ENCODE peak calls at places on chromosome 10, in five cellular contexts. L is keratinocyte, Q is neural progenitor cell, S is PC-3, N is SK-N-SH. A is an unnamed sample.

GRCh38 chr10:63700209-63700934 is 179.2 kb downstream of the REEP3 start:
- DNase-seq in L (peak; percentile 85), N (no peak), S (peak; percentile 99), Q (no peak), A (peak; percentile 61)

GRCh38 chr10:88544140-88544870 is 38.8 kb downstream of the RNLS start:
- DNase-seq in L (no peak), N (no peak), Q (no peak), S (no peak), A (no peak)

GRCh38 chr10:117367718-117368117 is 7.5 kb downstream of the PDZD8 start:
- DNase-seq in S (no peak), Q (no peak), L (no peak), N (no peak), A (no peak)

GRCh38 chr10:72030762-72031543 is 57.4 kb downstream of the SPOCK2 start:
- DNase-seq in S (no peak), N (no peak), L (no peak), Q (no peak), A (peak; percentile 41)

GRCh38 chr10:69636273-69636575 is 6.2 kb downstream of the FAM241B start:
- DNase-seq in N (no peak), S (no peak), L (no peak), Q (no peak), A (peak; percentile 65)

GRCh38 chr10:25766687-25767221 is 167.3 kb upstream of the MYO3A start:
- DNase-seq in L (no peak), N (peak; percentile 66), S (no peak), Q (peak; percentile 90), A (no peak)

GRCh38 chr10:11654659-11655058 is 43.2 kb upstream of the USP6NL start:
- DNase-seq in N (no peak), L (no peak), Q (no peak), S (no peak), A (no peak)

GRCh38 chr10:116538461-116538860 is 7.3 kb upstream of the PNLIP start:
- DNase-seq in N (no peak), Q (no peak), L (no peak), S (peak; percentile 60), A (no peak)

GRCh38 chr10:16989826-16990293 is 139.8 kb downstream of the CUBN start:
- DNase-seq in L (no peak), Q (no peak), S (no peak), N (no peak), A (no peak)

GRCh38 chr10:16915308-16915707 is 98.1 kb upstream of the RSU1 start:
- DNase-seq in Q (peak; percentile 4), S (no peak), N (no peak), L (no peak), A (no peak)

GRCh38 chr10:49662169-49662830 is 17.2 kb upstream of the C10orf53 start:
- DNase-seq in L (no peak), S (no peak), Q (no peak), N (no peak), A (no peak)

GRCh38 chr10:37754538-37755323 is 102.7 kb downstream of the ZNF248 start:
- DNase-seq in S (peak; percentile 97), L (no peak), Q (peak; percentile 45), N (peak; percentile 32), A (no peak)

GRCh38 chr10:122176232-122176865 is 94.7 kb upstream of the BTBD16 start:
- DNase-seq in S (no peak), N (no peak), Q (peak; percentile 56), L (no peak), A (no peak)

GRCh38 chr10:124875596-124875995 is 66.3 kb upstream of the ZRANB1 start:
- DNase-seq in L (no peak), N (no peak), Q (no peak), S (peak; percentile 7), A (peak; percentile 85)

GRCh38 chr10:29719281-29719675 is 84.5 kb upstream of the SVIL start:
- DNase-seq in L (no peak), N (no peak), Q (no peak), S (peak; percentile 22), A (no peak)

GRCh38 chr10:7559447-7559846 is 107.3 kb downstream of the ITIH5 start:
- DNase-seq in S (no peak), Q (no peak), N (no peak), L (no peak), A (no peak)

GRCh38 chr10:74194999-74195398 is 44.0 kb downstream of the ADK start:
- DNase-seq in S (peak; percentile 89), L (no peak), Q (no peak), N (no peak), A (no peak)

GRCh38 chr10:97332586-97333350 is 1.8 kb downstream of the FRAT2 start:
- DNase-seq in N (no peak), Q (peak; percentile 62), S (peak; percentile 75), L (no peak), A (peak; percentile 97)

GRCh38 chr10:4359003-4359402 is 467.0 kb upstream of the AKR1E2 start:
- DNase-seq in N (no peak), L (no peak), Q (peak; percentile 79), S (no peak), A (no peak)

GRCh38 chr10:70722820-70723424 is 50.6 kb downstream of the ADAMTS14 start:
- DNase-seq in Q (no peak), L (no peak), S (peak; percentile 79), N (no peak), A (peak; percentile 94)

GRCh38 chr10:86522385-86522855 is 828 bp upstream of the WAPL start:
- DNase-seq in L (no peak), S (no peak), N (no peak), Q (no peak), A (peak; percentile 35)

DNA sequence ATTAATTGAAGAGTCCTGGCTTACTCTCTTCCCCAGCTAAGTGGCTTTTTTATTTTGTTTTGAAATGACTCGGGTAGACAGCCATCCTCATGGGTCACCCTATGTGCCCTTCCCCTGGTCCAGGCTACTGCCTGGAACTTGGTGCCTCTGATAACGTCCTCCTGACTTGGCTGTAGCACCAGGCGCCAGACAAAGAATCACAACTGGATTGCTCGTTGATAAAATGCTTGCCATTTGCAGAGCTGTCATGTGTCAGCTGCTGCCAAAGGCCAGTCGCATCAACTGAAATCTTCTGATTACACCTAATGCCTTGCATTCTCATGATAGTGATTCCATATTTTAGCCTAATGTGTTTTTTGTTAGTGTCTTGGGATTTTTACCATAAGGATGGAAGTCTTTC is 27.4 kb upstream of the ABLIM1 start:
- DNase-seq in N (peak; percentile 68), S (no peak), Q (no peak), L (no peak), A (no peak)
- H3K4me2 ChIP-seq in N (peak overlapping the region; percentile 69), S (peak overlapping the region; percentile 82), Q (no peak overlapping the region), L (no peak overlapping the region), A (peak overlapping the region; percentile 60)

GRCh38 chr10:28326516-28327493 is 23.9 kb upstream of the MPP7 start:
- DNase-seq in S (no peak), Q (no peak), L (no peak), N (no peak), A (no peak)
- H3K4me2 ChIP-seq in S (no peak overlapping the region), Q (no peak overlapping the region), L (peak overlapping the region; percentile 82), N (no peak overlapping the region), A (peak overlapping the region; percentile 44)

DNA sequence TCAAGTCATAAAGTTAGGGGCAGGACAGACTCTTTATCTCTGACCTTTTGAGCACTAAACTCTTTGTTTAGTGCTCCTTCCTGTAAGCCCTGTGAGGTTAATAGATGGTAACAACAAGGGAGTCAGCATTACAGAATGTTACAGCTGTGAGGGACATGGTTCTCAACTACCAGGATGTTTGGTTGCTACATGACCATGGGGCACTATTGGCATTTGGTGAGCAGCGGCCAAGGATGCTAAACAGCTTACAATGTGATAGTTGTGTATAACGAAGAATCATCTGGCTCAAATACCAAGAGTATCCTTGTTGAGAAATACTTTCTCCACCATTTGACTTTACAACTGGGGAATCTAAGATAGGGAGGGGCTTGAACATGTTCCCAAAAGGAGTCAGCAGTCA is 35.4 kb upstream of the HPS1 start:
- DNase-seq in L (no peak), N (no peak), Q (no peak), S (no peak), A (no peak)
- H3K4me2 ChIP-seq in L (no peak overlapping the region), N (no peak overlapping the region), Q (no peak overlapping the region), S (no peak overlapping the region), A (no peak overlapping the region)

GRCh38 chr10:127832456-127832855 is 60.3 kb downstream of the CLRN3 start:
- DNase-seq in S (no peak), Q (no peak), N (no peak), L (no peak), A (no peak)
- H3K4me2 ChIP-seq in S (peak overlapping the region; percentile 16), Q (no peak overlapping the region), N (peak overlapping the region; percentile 57), L (no peak overlapping the region), A (peak overlapping the region; percentile 63)

GRCh38 chr10:109915566-109915965 is 7.7 kb downstream of the XPNPEP1 start:
- DNase-seq in N (no peak), S (no peak), L (no peak), Q (no peak), A (no peak)
- H3K4me2 ChIP-seq in N (no peak overlapping the region), S (peak overlapping the region; percentile 60), L (no peak overlapping the region), Q (no peak overlapping the region), A (no peak overlapping the region)

GRCh38 chr10:104638861-104639594 is 2.1 kb upstream of the SORCS3 start:
- DNase-seq in N (peak; percentile 86), L (no peak), Q (peak; percentile 84), S (no peak), A (no peak)
- H3K4me2 ChIP-seq in N (no peak overlapping the region), L (peak overlapping the region; percentile 27), Q (peak overlapping the region; percentile 98), S (no peak overlapping the region), A (no peak overlapping the region)

DNA sequence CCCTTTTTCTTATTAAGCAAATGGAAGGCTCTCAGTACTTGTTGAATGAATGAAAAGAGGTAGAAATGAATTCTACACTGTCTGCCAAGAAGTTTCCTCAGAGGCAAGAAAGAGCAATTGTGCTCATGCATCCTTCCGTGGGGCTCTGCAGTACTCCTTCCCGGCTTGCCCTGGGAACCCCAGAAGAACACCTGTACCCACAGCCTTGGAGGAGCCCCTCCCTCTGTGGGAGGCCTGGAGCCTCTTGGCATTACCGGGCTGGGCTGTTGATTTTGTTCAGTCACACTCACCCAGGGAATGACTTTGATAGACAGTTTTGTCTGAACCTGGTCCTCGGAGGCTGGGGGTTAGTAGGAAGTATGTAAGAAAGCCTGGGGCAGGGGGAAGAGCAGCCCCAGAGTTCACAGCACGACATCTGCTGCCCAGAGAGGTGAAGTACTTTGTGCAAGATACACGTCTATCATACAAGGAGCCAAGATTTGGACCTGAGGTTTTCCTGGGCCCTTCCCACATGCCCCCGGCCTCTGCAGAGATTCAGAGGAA is 134.8 kb upstream of the GDF10 start:
- DNase-seq in S (no peak), L (no peak), Q (no peak), N (no peak), A (no peak)
- H3K4me2 ChIP-seq in S (peak overlapping the region; percentile 48), L (peak overlapping the region; percentile 80), Q (no peak overlapping the region), N (no peak overlapping the region), A (peak overlapping the region; percentile 77)

GRCh38 chr10:82091413-82091812 is 216.4 kb downstream of the NRG3 start:
- DNase-seq in L (no peak), S (no peak), N (no peak), Q (no peak), A (no peak)
- H3K4me2 ChIP-seq in L (no peak overlapping the region), S (no peak overlapping the region), N (no peak overlapping the region), Q (no peak overlapping the region), A (no peak overlapping the region)

A was measured in osteoblast.